ENCODE peak calls at places on chromosomes 5 and 9, in nine cellular contexts. Z, U, W, J, R, N, E, S and G are unnamed samples.

GRCh38 chr5:159854916-159855315 is 61.4 kb upstream of the ADRA1B start:
- DNase-seq in Z (no peak), U (peak), W (no peak), J (no peak), R (no peak), N (no peak), E (no peak), S (no peak), G (no peak)

GRCh38 chr5:55724276-55724675 is 12.2 kb upstream of the SLC38A9 start:
- DNase-seq in Z (no peak), U (peak), W (no peak), J (no peak), R (no peak), N (no peak), E (no peak), S (no peak), G (no peak)

GRCh38 chr5:72314571-72315172 is 5.4 kb downstream of the MRPS27 start:
- DNase-seq in Z (no peak), U (peak), W (peak), J (no peak), R (no peak), N (no peak), E (no peak), S (no peak), G (no peak)

GRCh38 chr9:133731876-133732321 is 6.3 kb downstream of the SARDH start:
- DNase-seq in Z (peak), U (peak), W (peak), J (no peak), R (no peak), N (no peak), E (peak), S (no peak), G (peak)

GRCh38 chr9:121612511-121612998 is 38.9 kb upstream of the DAB2IP start:
- DNase-seq in Z (no peak), U (no peak), W (peak), J (no peak), R (no peak), N (no peak), E (no peak), S (peak), G (no peak)

GRCh38 chr5:108765647-108766046 is 17.9 kb downstream of the FER start:
- DNase-seq in Z (no peak), U (no peak), W (no peak), J (no peak), R (no peak), N (no peak), E (no peak), S (no peak), G (no peak)

GRCh38 chr9:76905984-76906861 is at the start of gene PRUNE2:
- DNase-seq in Z (no peak), U (peak), W (peak), J (no peak), R (no peak), N (peak), E (peak), S (peak), G (peak)

GRCh38 chr9:86856259-86856658 is 91.0 kb downstream of the GAS1 start:
- DNase-seq in Z (no peak), U (no peak), W (no peak), J (no peak), R (no peak), N (no peak), E (no peak), S (no peak), G (no peak)

GRCh38 chr5:78242001-78242400 is 52.5 kb downstream of the AP3B1 start:
- DNase-seq in Z (no peak), U (no peak), W (no peak), J (no peak), R (no peak), N (no peak), E (no peak), S (no peak), G (no peak)

GRCh38 chr9:113614843-113615648 is 151.5 kb downstream of the RGS3 start:
- DNase-seq in Z (no peak), U (no peak), W (no peak), J (no peak), R (no peak), N (peak), E (no peak), S (no peak), G (no peak)

GRCh38 chr9:120937596-120937995 is 11.0 kb upstream of the TRAF1 start:
- DNase-seq in Z (no peak), U (no peak), W (no peak), J (no peak), R (no peak), N (no peak), E (no peak), S (no peak), G (no peak)

GRCh38 chr5:158569534-158569933 is 530.2 kb downstream of the EBF1 start:
- DNase-seq in Z (no peak), U (no peak), W (no peak), J (no peak), R (no peak), N (no peak), E (no peak), S (no peak), G (no peak)

GRCh38 chr5:76617675-76618074 is 5.5 kb downstream of the F2RL2 start:
- DNase-seq in Z (no peak), U (no peak), W (peak), J (no peak), R (no peak), N (no peak), E (no peak), S (no peak), G (no peak)